ENCODE peak calls at places on chromosomes 11 and 22, in eight cellular contexts. N is mucosa of descending colon, M is AG09309, D is nephron progenitor cell, Z is right atrium auricular region, S is endothelial cell, E is fibroblast of villous mesenchyme, Y is fibroblast of the aortic adventitia. L is an unnamed sample.

GRCh38 chr11:113006916-113007445 is 45.8 kb downstream of the NCAM1 start:
- DNase-seq in Z (no peak), N (no peak), Y (no peak), S (no peak), D (no peak), M (no peak), E (no peak), L (no peak)

GRCh38 chr22:32473388-32473952 is 1.1 kb upstream of the FBXO7 start:
- DNase-seq in D (peak; percentile 14), N (no peak), Y (peak; percentile 82), Z (no peak), S (peak; percentile 41), E (peak; percentile 67), M (peak; percentile 13), L (peak; percentile 25)

GRCh38 chr22:46969961-46970360 is 207.5 kb downstream of the TBC1D22A start:
- DNase-seq in Z (no peak), M (no peak), N (no peak), E (no peak), D (no peak), Y (no peak), S (no peak), L (no peak)

GRCh38 chr11:71281901-71282300 is 29.5 kb upstream of the SHANK2 start:
- DNase-seq in Z (peak; percentile 16), S (no peak), N (no peak), D (no peak), Y (no peak), E (no peak), M (no peak), L (no peak)

GRCh38 chr11:7252683-7253213 is 1.0 kb downstream of the SYT9 start:
- DNase-seq in Z (no peak), M (no peak), D (peak; percentile 35), E (no peak), S (peak; percentile 15), N (no peak), Y (no peak), L (no peak)

GRCh38 chr22:19815093-19815822 is 39.4 kb downstream of the GNB1L start:
- DNase-seq in N (no peak), S (no peak), D (no peak), M (no peak), Y (peak; percentile 54), Z (peak; percentile 36), E (no peak), L (no peak)

GRCh38 chr11:122879785-122880184 is 2.8 kb upstream of the JHY start:
- DNase-seq in M (no peak), S (peak; percentile 20), Y (no peak), N (no peak), Z (no peak), E (no peak), D (no peak), L (no peak)

GRCh38 chr22:30694171-30694637 is 470 bp upstream of the OSBP2 start:
- DNase-seq in S (peak; percentile 33), Y (peak; percentile 16), M (no peak), N (peak; percentile 75), E (no peak), D (peak; percentile 63), Z (no peak), L (peak; percentile 20)

GRCh38 chr22:40967120-40967760 is 16.1 kb downstream of the RBX1 start:
- DNase-seq in Z (no peak), N (peak; percentile 15), E (no peak), S (no peak), M (no peak), Y (no peak), D (no peak), L (no peak)

GRCh38 chr22:30823015-30823370 is 128.3 kb downstream of the OSBP2 start:
- DNase-seq in S (peak; percentile 50), E (no peak), N (no peak), M (no peak), Z (no peak), D (peak; percentile 20), Y (no peak), L (no peak)

GRCh38 chr11:73012121-73012863 is 129.8 kb downstream of the FCHSD2 start:
- DNase-seq in E (no peak), M (no peak), N (no peak), Y (no peak), D (no peak), Z (no peak), S (no peak), L (no peak)

GRCh38 chr11:20609727-20610707 is 10.6 kb downstream of the SLC6A5 start:
- DNase-seq in N (peak; percentile 64), Y (peak; percentile 52), Z (peak; percentile 71), S (peak; percentile 95), M (peak; percentile 1), E (peak; percentile 55), D (peak; percentile 94), L (peak; percentile 93)

GRCh38 chr11:94305146-94305545 is 766 bp downstream of the IZUMO1R start:
- DNase-seq in N (no peak), S (no peak), M (no peak), Z (no peak), E (peak; percentile 16), Y (peak; percentile 62), D (no peak), L (no peak)

GRCh38 chr11:7936615-7937014 is 4.9 kb downstream of the OR10A3 start:
- DNase-seq in Z (no peak), M (no peak), E (no peak), S (no peak), N (peak; percentile 31), D (no peak), Y (no peak), L (no peak)

GRCh38 chr11:76759092-76759491 is 24.1 kb upstream of the TSKU start:
- DNase-seq in E (no peak), S (no peak), Y (no peak), Z (no peak), N (no peak), M (no peak), D (no peak), L (no peak)

DNA sequence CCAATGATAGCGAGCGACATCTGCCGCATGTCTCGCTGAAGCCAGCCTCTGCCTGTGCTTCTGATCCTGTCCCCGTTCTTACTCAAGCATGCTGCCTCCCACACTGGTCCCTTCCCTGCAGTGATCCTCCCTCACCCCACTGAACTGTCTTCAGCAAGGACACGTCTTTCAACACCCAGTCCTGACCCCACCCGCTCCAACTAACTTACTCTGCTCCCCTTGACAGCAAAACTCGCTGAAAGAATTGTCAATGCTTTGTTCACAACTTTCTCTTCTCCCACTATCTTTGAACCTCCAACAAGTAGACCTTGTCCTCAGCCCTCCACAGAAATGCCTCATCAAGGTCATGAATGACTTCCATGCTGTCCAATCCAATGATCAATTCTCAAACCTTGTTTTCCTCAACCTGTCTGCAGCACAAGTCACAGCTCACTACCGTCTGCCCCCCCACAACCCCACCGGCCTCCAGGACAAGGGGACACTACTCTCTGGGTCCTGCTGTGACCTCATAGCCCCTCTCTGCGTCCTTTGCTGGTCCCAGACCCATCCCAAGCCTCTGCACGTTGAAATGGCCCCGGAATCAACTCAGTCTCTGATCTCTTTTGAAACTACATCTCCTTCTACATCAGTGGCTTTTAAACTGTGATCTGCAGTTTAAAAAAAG is 108.0 kb downstream of the MICAL3 start:
- DNase-seq in Z (no peak), D (no peak), M (no peak), N (no peak), S (no peak), Y (no peak), E (no peak), L (no peak)
- TF ChIP-seq CTCF in Z (no peak), D (no peak), M (no peak), N (no peak), S (no peak), Y (no peak), E (no peak), L (no peak)

DNA sequence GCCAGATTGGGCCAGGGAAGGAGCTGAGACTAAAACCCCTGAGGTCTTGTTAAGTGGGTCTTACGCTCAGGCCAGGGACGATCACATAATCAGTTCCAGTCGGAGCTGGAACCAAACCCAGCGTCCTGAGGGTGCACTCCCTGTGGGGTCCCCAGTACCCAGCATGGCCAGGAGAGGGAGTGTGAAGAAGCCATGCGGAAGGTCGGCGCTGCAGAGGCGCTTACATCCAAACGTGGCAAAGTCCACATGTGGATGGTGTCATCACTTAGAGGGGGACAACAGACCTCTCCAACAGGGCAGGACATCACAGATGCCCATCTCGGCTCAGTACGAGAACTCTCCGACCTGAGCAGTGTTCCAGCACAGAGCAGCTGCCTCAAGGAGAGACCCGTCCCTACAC is 8.3 kb downstream of the ATP5MGL start:
- DNase-seq in E (no peak), M (no peak), N (no peak), S (no peak), D (no peak), Z (no peak), Y (no peak), L (no peak)
- TF ChIP-seq CTCF in E (peak; percentile 43), M (peak; percentile 39), N (no peak), S (no peak), D (peak; percentile 24), Z (no peak), Y (peak; percentile 40), L (peak; percentile 49)

DNA sequence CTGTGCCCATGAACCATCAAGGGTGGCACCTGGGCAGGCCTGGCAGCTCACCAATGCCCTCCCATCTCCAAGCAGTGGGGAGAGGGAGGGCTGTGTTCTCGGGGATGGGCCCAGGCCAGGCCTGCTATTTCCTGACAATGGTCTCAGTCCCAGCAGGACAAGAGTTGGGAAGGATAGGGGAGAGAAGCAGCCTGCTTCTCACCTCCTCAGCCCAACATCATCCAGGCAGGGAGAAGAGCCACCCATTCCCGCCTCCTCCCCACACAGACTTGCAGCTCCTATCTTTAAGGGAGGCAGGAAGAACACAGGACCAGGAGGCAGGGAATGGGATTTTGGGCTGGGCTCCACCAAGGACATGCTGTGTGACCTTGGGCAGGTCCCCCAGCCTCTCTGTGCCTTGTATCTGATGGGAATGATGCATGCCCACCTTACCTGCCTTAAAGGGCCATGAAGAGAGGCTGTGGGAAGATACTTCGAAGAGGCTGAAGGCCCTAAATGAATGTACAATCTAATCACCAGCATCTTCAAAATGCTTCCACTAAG is 108.7 kb downstream of the DSCAML1 start:
- DNase-seq in S (no peak), Z (no peak), Y (no peak), E (no peak), N (no peak), M (no peak), D (no peak), L (no peak)
- TF ChIP-seq CTCF in S (no peak), Z (no peak), Y (no peak), E (no peak), N (no peak), M (no peak), D (no peak), L (no peak)

GRCh38 chr11:18536195-18536594 is 9.5 kb upstream of the TSG101 start:
- DNase-seq in N (no peak), M (no peak), S (no peak), E (no peak), Z (no peak), Y (no peak), D (no peak), L (no peak)

GRCh38 chr11:18540207-18541009 is 13.7 kb upstream of the TSG101 start:
- DNase-seq in Y (peak; percentile 26), N (no peak), D (no peak), Z (no peak), S (no peak), M (no peak), E (peak; percentile 26), L (no peak)
- TF ChIP-seq CTCF in Y (peak; percentile 29), N (no peak), D (peak; percentile 23), Z (no peak), S (no peak), M (peak; percentile 26), E (peak; percentile 44), L (peak; percentile 67)

GRCh38 chr11:60118333-60118732 is 29.9 kb downstream of the MS4A2 start:
- DNase-seq in M (no peak), E (no peak), Y (no peak), N (no peak), S (no peak), Z (no peak), D (no peak), L (no peak)
- TF ChIP-seq CTCF in M (no peak), E (no peak), Y (no peak), N (no peak), S (no peak), Z (no peak), D (no peak), L (no peak)

L was measured in neural crest cell.